ENCODE peak calls at places on chromosomes 3 and 15, in seven cellular contexts. E is globus pallidus; S is NCI-H774; F is ovary; Q is stimulated activated CD4-positive, alpha-beta T cell treated with anti-CD3 and anti-CD28 coated beads, Interleukin-2, amount 100 ng/mL, for 24 hours; D is GDM1; B is HS-27A. R is an unnamed sample.

GRCh38 chr3:160531311-160531710 is 34.1 kb downstream of the KPNA4 start:
- DNase-seq in S (no peak), Q (no peak), B (no peak), D (no peak), F (no peak), E (no peak), R (no peak)

GRCh38 chr3:12919205-12919604 is 77.8 kb upstream of the RPL32 start:
- DNase-seq in E (no peak), D (no peak), F (no peak), Q (no peak), B (no peak), S (no peak), R (no peak)

GRCh38 chr3:178916223-178916622 is 155.4 kb downstream of the ZMAT3 start:
- DNase-seq in B (no peak), E (no peak), S (no peak), D (no peak), F (no peak), Q (no peak), R (no peak)

GRCh38 chr15:99978426-99978825 is 245.2 kb upstream of the LYSMD4 start:
- DNase-seq in B (no peak), S (no peak), D (no peak), Q (no peak), F (no peak), E (no peak), R (no peak)

GRCh38 chr3:53195602-53196574 is 34.9 kb downstream of the PRKCD start:
- DNase-seq in B (no peak), F (peak), S (no peak), D (peak), Q (peak), E (no peak), R (no peak)

GRCh38 chr15:71237456-71238188 is 122.4 kb downstream of the THSD4 start:
- DNase-seq in Q (no peak), B (peak), D (no peak), F (no peak), S (no peak), E (no peak), R (no peak)

GRCh38 chr3:187227658-187228258 is 30.5 kb downstream of the RTP1 start:
- DNase-seq in E (no peak), D (no peak), S (no peak), F (no peak), B (peak), Q (no peak), R (no peak)

GRCh38 chr3:153130312-153130977 is 31.6 kb upstream of the RAP2B start:
- DNase-seq in E (no peak), B (no peak), Q (no peak), D (no peak), S (no peak), F (no peak), R (peak)

GRCh38 chr3:150439657-150440056 is 31.6 kb downstream of the TSC22D2 start:
- DNase-seq in S (no peak), D (no peak), E (no peak), Q (no peak), F (no peak), B (no peak), R (no peak)

GRCh38 chr15:70197318-70197944 is 99.7 kb upstream of the TLE3 start:
- DNase-seq in B (no peak), F (no peak), S (no peak), E (no peak), D (no peak), Q (no peak), R (no peak)

GRCh38 chr3:139534992-139535879 is 4.3 kb downstream of the RBP1 start:
- DNase-seq in S (no peak), D (no peak), E (peak), B (no peak), F (peak), Q (no peak), R (no peak)

GRCh38 chr3:32224047-32224446 is 14.4 kb upstream of the CMTM8 start:
- DNase-seq in E (no peak), S (no peak), F (no peak), Q (no peak), D (no peak), B (no peak), R (no peak)

GRCh38 chr3:49135499-49135898 is 2.6 kb upstream of the LAMB2 start:
- DNase-seq in D (no peak), E (no peak), S (no peak), Q (no peak), F (no peak), B (no peak), R (no peak)

GRCh38 chr3:49122886-49123545 is 2.4 kb upstream of the USP19 start:
- DNase-seq in D (no peak), F (no peak), B (no peak), S (no peak), Q (no peak), E (no peak), R (no peak)

GRCh38 chr3:13019243-13019701 is 54.0 kb downstream of the IQSEC1 start:
- DNase-seq in B (no peak), D (no peak), F (peak), E (no peak), S (no peak), Q (no peak), R (no peak)

GRCh38 chr3:193620650-193621049 is 27.6 kb downstream of the OPA1 start:
- DNase-seq in B (no peak), Q (no peak), D (no peak), E (peak), S (no peak), F (no peak), R (no peak)

GRCh38 chr15:27237319-27237939 is 266.4 kb downstream of the GABRG3 start:
- DNase-seq in D (no peak), B (no peak), F (no peak), Q (no peak), S (no peak), E (no peak), R (no peak)

GRCh38 chr3:189824629-189825312 is 193.6 kb downstream of the TP63 start:
- DNase-seq in B (peak), S (no peak), F (no peak), Q (no peak), E (no peak), D (no peak), R (no peak)

GRCh38 chr3:16174389-16174788 is at the start of gene GALNT15:
- DNase-seq in E (peak), B (peak), S (no peak), F (peak), Q (no peak), D (no peak), R (no peak)

GRCh38 chr3:178353292-178353814 is 182.9 kb upstream of the KCNMB2 start:
- DNase-seq in Q (no peak), B (no peak), S (no peak), D (no peak), F (no peak), E (no peak), R (no peak)

GRCh38 chr3:139292933-139293664 is 50.7 kb upstream of the MRPS22 start:
- DNase-seq in S (no peak), Q (no peak), F (no peak), E (no peak), D (no peak), B (no peak), R (no peak)

GRCh38 chr15:80662756-80663553 is 32.2 kb upstream of the ABHD17C start:
- DNase-seq in D (no peak), Q (no peak), B (no peak), E (no peak), S (peak), F (no peak), R (no peak)

GRCh38 chr15:57859130-57859685 is 152.7 kb downstream of the POLR2M start:
- DNase-seq in S (no peak), D (no peak), E (no peak), F (no peak), Q (no peak), B (no peak), R (no peak)

GRCh38 chr3:133383175-133383574 is 16.7 kb upstream of the BFSP2 start:
- DNase-seq in E (no peak), Q (no peak), D (no peak), F (no peak), B (no peak), S (no peak), R (no peak)

GRCh38 chr3:160756907-160757623 is 1.0 kb downstream of the PPM1L start:
- DNase-seq in S (no peak), F (peak), B (no peak), D (no peak), E (peak), Q (peak), R (no peak)

GRCh38 chr3:142053244-142053643 is 96.1 kb downstream of the TFDP2 start:
- DNase-seq in B (no peak), D (no peak), Q (no peak), S (no peak), F (no peak), E (no peak), R (no peak)

GRCh38 chr3:53715815-53716483 is 130.3 kb downstream of the CHDH start:
- DNase-seq in D (no peak), E (no peak), S (no peak), F (no peak), B (peak), Q (no peak), R (no peak)

GRCh38 chr3:122416966-122417365 is 1.1 kb upstream of the WDR5B start:
- DNase-seq in F (no peak), D (no peak), Q (no peak), S (no peak), B (no peak), E (no peak), R (no peak)

GRCh38 chr15:99981839-99982658 is 248.8 kb upstream of the LYSMD4 start:
- DNase-seq in D (no peak), S (no peak), E (no peak), Q (no peak), F (no peak), B (no peak), R (no peak)

R was measured in SIG-M5.